ENCODE peak calls at places on chromosomes 12 and 14, in five cellular contexts. D, E, B, X and Z are unnamed samples.

GRCh38 chr12:122875590-122876220 is 20.2 kb downstream of the VPS37B start:
- DNase-seq in D (no peak), E (no peak), B (no peak), X (no peak), Z (no peak)

GRCh38 chr12:93318720-93319522 is 58.8 kb upstream of the NUDT4 start:
- DNase-seq in D (no peak), E (no peak), B (no peak), X (no peak), Z (no peak)

GRCh38 chr14:92317511-92317910 is 5.5 kb upstream of the SLC24A4 start:
- DNase-seq in D (no peak), E (peak), B (no peak), X (no peak), Z (no peak)

GRCh38 chr14:20904393-20905029 is 13.3 kb downstream of the RNASE3 start:
- DNase-seq in D (no peak), E (no peak), B (no peak), X (no peak), Z (no peak)

GRCh38 chr12:3809357-3810015 is 56.6 kb upstream of the CRACR2A start:
- DNase-seq in D (no peak), E (no peak), B (no peak), X (no peak), Z (no peak)

GRCh38 chr14:103880986-103881926 is 33.9 kb upstream of the PPP1R13B start:
- DNase-seq in D (no peak), E (no peak), B (no peak), X (peak), Z (no peak)

GRCh38 chr12:120039711-120040110 is 50.7 kb downstream of the BICDL1 start:
- DNase-seq in D (no peak), E (no peak), B (no peak), X (no peak), Z (no peak)

GRCh38 chr14:66636240-66636639 is 128.3 kb downstream of the GPHN start:
- DNase-seq in D (no peak), E (no peak), B (no peak), X (no peak), Z (no peak)

GRCh38 chr12:79935624-79936040 is 735 bp upstream of the PPP1R12A start:
- DNase-seq in D (no peak), E (peak), B (no peak), X (no peak), Z (peak)

GRCh38 chr12:20523658-20524057 is 155.3 kb downstream of the PDE3A start:
- DNase-seq in D (no peak), E (peak), B (no peak), X (no peak), Z (peak)

GRCh38 chr14:105853907-105854599 is 327.7 kb downstream of the TMEM121 start:
- DNase-seq in D (no peak), E (no peak), B (no peak), X (no peak), Z (no peak)

GRCh38 chr12:80216890-80217559 is 117.7 kb downstream of the OTOGL start:
- DNase-seq in D (no peak), E (no peak), B (no peak), X (no peak), Z (no peak)

GRCh38 chr12:13948631-13949030 is 32.8 kb downstream of the GRIN2B start:
- DNase-seq in D (no peak), E (no peak), B (no peak), X (no peak), Z (no peak)

GRCh38 chr12:124422142-124422569 is 127.3 kb downstream of the RFLNA start:
- DNase-seq in D (no peak), E (no peak), B (no peak), X (peak), Z (no peak)

GRCh38 chr12:21656931-21657335 is 709 bp downstream of the LDHB start:
- DNase-seq in D (no peak), E (peak), B (no peak), X (peak), Z (peak)

GRCh38 chr12:109273354-109273753 is 35.7 kb downstream of the FOXN4 start:
- DNase-seq in D (no peak), E (no peak), B (no peak), X (no peak), Z (no peak)

GRCh38 chr14:44846232-44846824 is 115.4 kb downstream of the KLHL28 start:
- DNase-seq in D (peak), E (peak), B (no peak), X (no peak), Z (peak)

GRCh38 chr12:122980192-122981035 is at the start of gene ARL6IP4:
- DNase-seq in D (no peak), E (peak), B (no peak), X (peak), Z (peak)

GRCh38 chr14:39469094-39469710 is 37.0 kb upstream of the FBXO33 start:
- DNase-seq in D (no peak), E (no peak), B (no peak), X (no peak), Z (no peak)

GRCh38 chr14:69318901-69319475 is 59.0 kb downstream of the GALNT16 start:
- DNase-seq in D (no peak), E (no peak), B (no peak), X (peak), Z (no peak)

GRCh38 chr14:102474934-102475333 is 34.6 kb downstream of the ANKRD9 start:
- DNase-seq in D (no peak), E (peak), B (no peak), X (peak), Z (peak)

GRCh38 chr14:76227450-76228050 is 75.8 kb downstream of the GPATCH2L start:
- DNase-seq in D (peak), E (peak), B (no peak), X (no peak), Z (no peak)

GRCh38 chr14:67765192-67765834 is 51.1 kb downstream of the ZFYVE26 start:
- DNase-seq in D (no peak), E (no peak), B (no peak), X (no peak), Z (no peak)

GRCh38 chr12:29082522-29082921 is 66.6 kb upstream of the FAR2 start:
- DNase-seq in D (peak), E (no peak), B (no peak), X (no peak), Z (no peak)

GRCh38 chr14:68888883-68889282 is 90.2 kb downstream of the ACTN1 start:
- DNase-seq in D (no peak), E (no peak), B (no peak), X (no peak), Z (no peak)

GRCh38 chr14:65281991-65282908 is 130.3 kb upstream of the FUT8 start:
- DNase-seq in D (peak), E (peak), B (no peak), X (no peak), Z (peak)

GRCh38 chr12:116204785-116205184 is 72.7 kb downstream of the MED13L start:
- DNase-seq in D (no peak), E (no peak), B (no peak), X (no peak), Z (no peak)

GRCh38 chr12:3231399-3231876 is 154.3 kb downstream of the TSPAN9 start:
- DNase-seq in D (no peak), E (no peak), B (no peak), X (no peak), Z (no peak)

GRCh38 chr14:78902010-78902623 is 731.9 kb downstream of the NRXN3 start:
- DNase-seq in D (peak), E (peak), B (no peak), X (no peak), Z (peak)

GRCh38 chr14:58941666-58942065 is 246.8 kb upstream of the DAAM1 start:
- DNase-seq in D (no peak), E (no peak), B (no peak), X (no peak), Z (peak)

GRCh38 chr12:45543887-45544286 is 185.6 kb upstream of the ARID2 start:
- DNase-seq in D (peak), E (peak), B (no peak), X (no peak), Z (peak)

GRCh38 chr14:56666294-56666693 is 86.7 kb downstream of the TMEM260 start:
- DNase-seq in D (no peak), E (no peak), B (no peak), X (no peak), Z (no peak)

GRCh38 chr12:25187781-25188180 is 7.2 kb downstream of the DNAI7 start:
- DNase-seq in D (peak), E (peak), B (no peak), X (no peak), Z (peak)

DNA sequence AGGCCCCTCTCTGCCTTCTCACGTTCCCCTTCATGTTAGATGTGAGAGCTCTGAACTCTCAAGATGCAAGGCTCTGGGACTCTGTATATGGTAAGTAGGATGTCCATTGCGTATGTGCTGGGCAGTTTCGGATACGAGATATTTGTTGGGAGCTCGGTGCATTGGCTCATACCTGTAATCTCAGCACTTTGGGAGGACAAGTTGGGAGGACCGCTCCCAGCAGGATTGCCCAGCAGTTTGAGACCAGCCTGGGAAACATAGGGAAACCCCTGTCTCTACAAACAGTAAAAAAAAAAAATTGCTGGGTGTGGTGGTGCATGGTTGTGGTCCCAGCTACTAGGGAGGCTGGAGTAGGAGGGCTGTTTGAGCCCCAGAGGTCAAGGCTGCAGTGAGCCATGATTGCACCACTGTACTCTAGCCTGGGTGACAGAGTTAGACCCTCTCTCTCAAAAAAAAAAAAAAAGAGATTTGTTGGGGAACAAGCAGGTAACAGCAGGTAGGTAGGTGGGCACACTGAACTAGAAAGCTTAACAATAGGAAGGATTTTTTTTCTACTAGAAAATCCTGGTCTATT is 3.4 kb downstream of the TMEM120B start:
- DNase-seq in D (no peak), E (no peak), B (no peak), X (no peak), Z (no peak)
- H3K4me3 ChIP-seq in D (no peak), E (no peak), B (no peak), X (no peak), Z (no peak)

DNA sequence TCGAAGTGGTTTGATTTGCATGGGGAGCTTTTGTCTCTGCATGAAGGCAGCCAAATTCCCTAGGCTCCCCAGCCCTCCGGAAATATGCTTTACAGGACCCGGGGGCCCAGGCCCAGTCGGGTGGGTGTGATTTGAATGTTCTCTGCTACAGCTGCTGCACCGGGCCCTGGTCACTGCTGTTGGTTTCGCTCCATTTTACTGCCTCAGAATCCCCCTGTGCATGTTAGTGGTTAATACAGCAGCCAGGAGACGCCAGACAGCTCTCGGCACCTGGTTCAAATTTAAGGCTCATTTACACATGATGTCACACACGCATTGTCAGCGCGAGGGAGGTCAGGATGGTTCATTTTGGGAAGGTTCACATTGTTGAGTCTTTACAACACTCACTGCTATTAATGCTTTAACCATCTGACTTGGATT is 99.6 kb downstream of the SLC38A6 start:
- DNase-seq in D (peak), E (peak), B (no peak), X (no peak), Z (peak)
- TF ChIP-seq CTCF in D (peak), E (peak), B (no peak), X (no peak), Z (no peak)

GRCh38 chr12:8822298-8822697 is at the start of gene A2ML1:
- DNase-seq in D (no peak), E (no peak), B (no peak), X (no peak), Z (no peak)
- H3K4me3 ChIP-seq in D (no peak), E (no peak), B (no peak), X (no peak), Z (no peak)

GRCh38 chr14:53437858-53438257 is 284.7 kb upstream of the DDHD1 start:
- DNase-seq in D (no peak), E (no peak), B (no peak), X (no peak), Z (no peak)

GRCh38 chr14:53430870-53431269 is 277.7 kb upstream of the DDHD1 start:
- DNase-seq in D (no peak), E (no peak), B (no peak), X (no peak), Z (peak)

GRCh38 chr14:53432378-53432802 is 279.3 kb upstream of the DDHD1 start:
- DNase-seq in D (peak), E (peak), B (no peak), X (no peak), Z (peak)
- TF ChIP-seq CTCF in D (peak), E (peak), B (no peak), X (peak), Z (peak)

GRCh38 chr12:132834181-132834711 is 5.6 kb upstream of the GOLGA3 start:
- DNase-seq in D (no peak), E (no peak), B (no peak), X (no peak), Z (no peak)
- H3K4me3 ChIP-seq in D (no peak), E (no peak), B (no peak), X (no peak), Z (no peak)